ENCODE peak calls at places on chromosomes 6 and 20, in nine cellular contexts. Z, S, R, H, U, D, A, X and Y are unnamed samples.

GRCh38 chr6:28633445-28634215 is 107.9 kb downstream of the GPX5 start:
- DNase-seq in Z (no peak), S (no peak), R (no peak), H (no peak), U (no peak), D (no peak), A (peak; percentile 58), X (no peak), Y (no peak)

GRCh38 chr6:48109902-48110301 is 1.1 kb downstream of the PTCHD4 start:
- DNase-seq in Z (no peak), S (no peak), R (no peak), H (no peak), U (no peak), D (no peak), A (no peak), X (no peak), Y (no peak)

GRCh38 chr6:36674942-36675341 is 3.6 kb upstream of the CDKN1A start:
- DNase-seq in Z (no peak), S (no peak), R (no peak), H (no peak), U (no peak), D (no peak), A (no peak), X (no peak), Y (no peak)

GRCh38 chr6:56766806-56767178 is 124.1 kb upstream of the DST start:
- DNase-seq in Z (peak; percentile 61), S (peak; percentile 62), R (no peak), H (no peak), U (no peak), D (no peak), A (no peak), X (peak; percentile 32), Y (peak; percentile 68)

GRCh38 chr20:20228351-20228750 is 139.6 kb upstream of the INSM1 start:
- DNase-seq in Z (no peak), S (no peak), R (no peak), H (no peak), U (no peak), D (no peak), A (no peak), X (no peak), Y (no peak)

GRCh38 chr20:45347297-45347935 is 808 bp downstream of the SDC4 start:
- DNase-seq in Z (no peak), S (no peak), R (no peak), H (no peak), U (no peak), D (no peak), A (no peak), X (no peak), Y (peak; percentile 40)

GRCh38 chr6:158489441-158489840 is 70.5 kb upstream of the TMEM181 start:
- DNase-seq in Z (no peak), S (no peak), R (no peak), H (no peak), U (no peak), D (no peak), A (no peak), X (no peak), Y (no peak)

GRCh38 chr6:46781478-46782378 is 11.5 kb upstream of the MEP1A start:
- DNase-seq in Z (peak; percentile 16), S (peak; percentile 79), R (peak; percentile 83), H (no peak), U (peak; percentile 4), D (peak; percentile 55), A (no peak), X (peak; percentile 29), Y (peak; percentile 20)

GRCh38 chr6:46996860-46997641 is 45.1 kb downstream of the ADGRF1 start:
- DNase-seq in Z (no peak), S (no peak), R (peak; percentile 67), H (no peak), U (no peak), D (no peak), A (no peak), X (no peak), Y (no peak)

GRCh38 chr6:6494677-6495076 is 93.8 kb upstream of the LY86 start:
- DNase-seq in Z (peak; percentile 73), S (no peak), R (peak; percentile 57), H (peak; percentile 73), U (no peak), D (no peak), A (peak; percentile 85), X (no peak), Y (peak; percentile 72)

GRCh38 chr6:35601331-35602132 is 87.2 kb downstream of the FKBP5 start:
- DNase-seq in Z (peak; percentile 15), S (peak; percentile 93), R (peak; percentile 47), H (no peak), U (no peak), D (peak; percentile 79), A (no peak), X (peak; percentile 61), Y (no peak)

GRCh38 chr20:2237059-2237458 is 58.7 kb upstream of the TGM3 start:
- DNase-seq in Z (no peak), S (peak; percentile 95), R (peak; percentile 27), H (no peak), U (no peak), D (peak; percentile 96), A (peak; percentile 38), X (peak; percentile 95), Y (no peak)

GRCh38 chr20:6169251-6169650 is 46.4 kb upstream of the FERMT1 start:
- DNase-seq in Z (no peak), S (peak; percentile 11), R (peak; percentile 11), H (no peak), U (no peak), D (no peak), A (no peak), X (no peak), Y (no peak)

GRCh38 chr20:63092660-63093215 is 86.0 kb upstream of the BHLHE23 start:
- DNase-seq in Z (no peak), S (no peak), R (no peak), H (peak; percentile 23), U (no peak), D (no peak), A (peak; percentile 21), X (no peak), Y (no peak)

GRCh38 chr20:9409981-9410380 is 104.4 kb upstream of the LAMP5 start:
- DNase-seq in Z (no peak), S (peak; percentile 28), R (no peak), H (no peak), U (no peak), D (peak; percentile 76), A (no peak), X (no peak), Y (no peak)

GRCh38 chr6:31113861-31114539 is 600 bp upstream of the PSORS1C1 start:
- DNase-seq in Z (no peak), S (peak; percentile 47), R (peak; percentile 26), H (no peak), U (no peak), D (peak; percentile 94), A (no peak), X (peak; percentile 43), Y (no peak)

GRCh38 chr20:43900496-43900895 is 14.2 kb upstream of the TOX2 start:
- DNase-seq in Z (no peak), S (peak; percentile 78), R (no peak), H (no peak), U (no peak), D (no peak), A (no peak), X (no peak), Y (no peak)

GRCh38 chr6:167538746-167539145 is 213.9 kb downstream of the TTLL2 start:
- DNase-seq in Z (no peak), S (no peak), R (no peak), H (no peak), U (no peak), D (peak; percentile 67), A (no peak), X (no peak), Y (no peak)

GRCh38 chr20:21352703-21353102 is 44.6 kb downstream of the NKX2-4 start:
- DNase-seq in Z (no peak), S (peak; percentile 73), R (no peak), H (no peak), U (no peak), D (peak; percentile 9), A (no peak), X (no peak), Y (no peak)

GRCh38 chr6:15160812-15161211 is 85.1 kb upstream of the JARID2 start:
- DNase-seq in Z (no peak), S (no peak), R (no peak), H (no peak), U (no peak), D (no peak), A (no peak), X (no peak), Y (no peak)

GRCh38 chr6:15171026-15171425 is 74.8 kb upstream of the JARID2 start:
- DNase-seq in Z (no peak), S (no peak), R (no peak), H (no peak), U (no peak), D (no peak), A (no peak), X (no peak), Y (no peak)

GRCh38 chr6:15166121-15166520 is 79.7 kb upstream of the JARID2 start:
- DNase-seq in Z (no peak), S (no peak), R (no peak), H (no peak), U (no peak), D (no peak), A (no peak), X (no peak), Y (no peak)
- TF ChIP-seq CTCF in Z (no peak), S (no peak), R (no peak), H (no peak), U (no peak), D (no peak), A (no peak), X (no peak), Y (no peak)

GRCh38 chr6:107489636-107490567 is at the start of gene SOBP:
- DNase-seq in Z (peak; percentile 45), S (peak; percentile 70), R (peak; percentile 78), H (peak; percentile 55), U (no peak), D (no peak), A (peak; percentile 62), X (no peak), Y (peak; percentile 73)
- TF ChIP-seq CTCF in Z (no peak), S (no peak), R (no peak), H (no peak), U (no peak), D (no peak), A (no peak), X (no peak), Y (no peak)

GRCh38 chr20:61044499-61044898 is 207.6 kb upstream of the CDH4 start:
- DNase-seq in Z (no peak), S (no peak), R (no peak), H (no peak), U (no peak), D (no peak), A (peak; percentile 43), X (no peak), Y (no peak)
- TF ChIP-seq CTCF in Z (no peak), S (no peak), R (no peak), H (no peak), U (no peak), D (no peak), A (peak; percentile 59), X (no peak), Y (no peak)

DNA sequence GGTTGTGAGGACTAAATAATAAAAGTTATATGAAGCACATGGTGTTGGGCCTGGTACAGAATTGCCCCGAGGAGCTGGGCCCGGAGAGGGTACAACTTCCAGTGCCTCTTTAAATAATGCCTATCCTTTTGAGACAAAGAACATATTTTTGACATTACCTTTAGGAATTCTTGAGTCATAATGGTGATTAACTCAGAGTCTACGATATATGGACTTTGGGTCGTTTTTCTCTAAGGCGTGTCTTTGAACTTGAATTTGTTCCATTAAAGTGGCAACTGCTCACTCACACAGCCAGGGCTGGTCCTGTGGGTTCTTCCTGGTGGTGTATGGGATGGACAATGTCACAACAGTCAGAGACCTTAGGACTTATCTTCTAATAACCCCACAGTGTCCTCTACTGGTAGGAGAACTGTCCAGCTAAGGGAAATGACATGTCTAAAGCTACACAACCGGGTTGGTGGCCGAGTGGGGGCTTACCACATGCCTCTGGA is 106.5 kb downstream of the CDC5L start:
- DNase-seq in Z (no peak), S (peak; percentile 62), R (peak; percentile 63), H (no peak), U (no peak), D (no peak), A (no peak), X (peak; percentile 20), Y (no peak)
- TF ChIP-seq CTCF in Z (no peak), S (peak; percentile 24), R (peak; percentile 15), H (no peak), U (no peak), D (peak; percentile 29), A (no peak), X (peak; percentile 33), Y (no peak)